ENCODE peak calls at places on chromosomes 5 and 9, in ten cellular contexts. Z, P, H, I, V, C, Y, G, A and U are unnamed samples.
A peak's percentile ranks its signal among the peaks of the same experiment; 100 is the strongest.

GRCh38 chr5:93925321-93925720 is 183.9 kb upstream of the POU5F2 start:
- DNase-seq in Z (no peak), Y (no peak), G (no peak), C (no peak), H (no peak), V (no peak), P (no peak), I (no peak), A (no peak), U (no peak)

GRCh38 chr5:144484124-144484897 is 313.6 kb downstream of the KCTD16 start:
- DNase-seq in A (no peak), I (no peak), V (no peak), C (peak; percentile 89), P (no peak), G (no peak), Z (peak; percentile 62), Y (no peak), H (no peak), U (no peak)

GRCh38 chr9:19162956-19163355 is 35.7 kb upstream of the PLIN2 start:
- DNase-seq in P (no peak), I (no peak), G (no peak), V (no peak), A (no peak), Z (no peak), Y (peak; percentile 61), H (peak; percentile 40), C (peak; percentile 72), U (no peak)

GRCh38 chr5:133164759-133165158 is 112.9 kb downstream of the HSPA4 start:
- DNase-seq in Y (no peak), Z (no peak), C (no peak), G (no peak), A (no peak), P (no peak), I (no peak), V (no peak), H (no peak), U (no peak)

GRCh38 chr5:75566710-75567309 is 44.4 kb upstream of the ANKDD1B start:
- DNase-seq in A (no peak), C (peak; percentile 96), I (peak; percentile 65), G (no peak), P (peak; percentile 21), Z (peak; percentile 82), V (peak; percentile 15), H (no peak), Y (no peak), U (no peak)

GRCh38 chr9:134585746-134586706 is 55.6 kb upstream of the COL5A1 start:
- DNase-seq in H (no peak), V (no peak), Z (peak; percentile 71), G (peak; percentile 33), Y (no peak), P (no peak), C (peak; percentile 94), A (no peak), I (peak; percentile 92), U (peak; percentile 44)

GRCh38 chr9:70435948-70436347 is 21.5 kb upstream of the KLF9 start:
- DNase-seq in H (no peak), I (no peak), G (no peak), C (peak; percentile 75), Y (no peak), Z (no peak), A (no peak), P (peak; percentile 45), V (no peak), U (no peak)

GRCh38 chr5:143495823-143496275 is 92.4 kb upstream of the NR3C1 start:
- DNase-seq in V (no peak), G (no peak), Z (no peak), H (no peak), P (peak; percentile 38), A (peak; percentile 40), Y (no peak), I (peak; percentile 13), C (peak; percentile 90), U (no peak)

GRCh38 chr5:109558364-109558763 is 131.4 kb upstream of the MAN2A1 start:
- DNase-seq in G (no peak), Y (no peak), P (no peak), V (no peak), H (no peak), Z (no peak), A (no peak), I (no peak), C (no peak), U (no peak)

GRCh38 chr9:77616191-77616590 is 31.9 kb downstream of the GNA14 start:
- DNase-seq in V (no peak), C (peak; percentile 10), A (no peak), G (no peak), H (no peak), Z (no peak), P (no peak), Y (no peak), I (no peak), U (no peak)

GRCh38 chr9:127548352-127548878 is 63.7 kb upstream of the STXBP1 start:
- DNase-seq in P (no peak), G (no peak), Y (no peak), Z (no peak), I (no peak), H (no peak), V (no peak), C (no peak), A (no peak), U (no peak)

GRCh38 chr9:127549771-127550170 is 62.3 kb upstream of the STXBP1 start:
- DNase-seq in V (no peak), Y (no peak), A (no peak), G (no peak), H (no peak), C (no peak), P (no peak), I (no peak), Z (no peak), U (no peak)

GRCh38 chr9:127550751-127551150 is 61.3 kb upstream of the STXBP1 start:
- DNase-seq in Z (no peak), I (no peak), P (no peak), G (no peak), H (no peak), Y (peak; percentile 62), V (no peak), A (no peak), C (no peak), U (no peak)

GRCh38 chr9:127550277-127550676 is 61.8 kb upstream of the STXBP1 start:
- DNase-seq in Z (no peak), Y (no peak), V (no peak), A (no peak), G (no peak), C (no peak), I (no peak), P (no peak), H (no peak), U (no peak)

DNA sequence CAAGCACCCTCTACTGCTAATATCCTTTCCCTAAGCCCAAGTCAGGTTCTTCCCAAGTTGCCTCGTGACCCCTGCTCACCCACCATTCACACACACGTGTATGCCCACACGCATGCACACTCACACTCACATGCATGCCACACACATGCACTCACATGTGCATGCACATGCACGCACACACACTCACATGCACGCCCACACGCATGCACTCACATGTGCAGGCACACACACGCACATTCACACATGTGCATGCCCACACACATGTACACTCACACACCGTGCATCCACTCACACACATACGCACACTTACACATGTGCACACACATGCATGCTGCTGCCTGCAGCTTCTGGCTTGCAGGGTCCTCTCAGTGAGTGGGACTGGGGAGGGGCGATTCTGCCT is 62.9 kb upstream of the STXBP1 start:
- DNase-seq in G (no peak), I (no peak), V (no peak), Z (no peak), P (no peak), Y (no peak), C (no peak), H (no peak), A (no peak), U (no peak)
- H3K4me1 ChIP-seq in G (no peaks in the 10 kb centered on the region), I (peaks cover 78% of the 10 kb centered on the region), V (no peaks in the 10 kb centered on the region), Z (peaks cover 3% of the 10 kb centered on the region), P (peaks cover 7% of the 10 kb centered on the region), Y (peaks cover 92% of the 10 kb centered on the region), C (peaks cover 43% of the 10 kb centered on the region), H (peaks cover 46% of the 10 kb centered on the region), A (peaks cover 60% of the 10 kb centered on the region), U (peaks cover 80% of the 10 kb centered on the region)

GRCh38 chr9:87713278-87713989 is 12.5 kb upstream of the CTSL start:
- DNase-seq in H (no peak), A (peak; percentile 73), Y (peak; percentile 87), C (peak; percentile 100), Z (peak; percentile 66), V (no peak), I (peak; percentile 89), P (peak; percentile 83), G (peak; percentile 85), U (peak; percentile 89)

GRCh38 chr9:87713990-87714335 is 12.0 kb upstream of the CTSL start:
- DNase-seq in C (no peak), V (no peak), Z (no peak), A (no peak), Y (no peak), G (no peak), H (no peak), I (no peak), P (no peak), U (no peak)

GRCh38 chr9:87714819-87715218 is 11.1 kb upstream of the CTSL start:
- DNase-seq in A (no peak), P (peak; percentile 20), Y (no peak), H (no peak), V (no peak), Z (no peak), G (peak; percentile 55), C (peak; percentile 89), I (peak; percentile 41), U (no peak)

GRCh38 chr9:87711857-87712800 is 13.8 kb upstream of the CTSL start:
- DNase-seq in H (no peak), I (peak; percentile 24), Y (no peak), Z (peak; percentile 90), A (no peak), G (no peak), C (peak; percentile 97), V (no peak), P (no peak), U (no peak)

GRCh38 chr9:87712801-87713277 is 13.1 kb upstream of the CTSL start:
- DNase-seq in G (no peak), A (no peak), H (no peak), V (no peak), Z (no peak), C (no peak), P (no peak), Y (no peak), I (no peak), U (no peak)
- H3K27ac ChIP-seq in G (no peak overlapping the region), A (no peak overlapping the region), H (peak overlapping the region; percentile 80), V (no peak overlapping the region), Z (no peak overlapping the region), C (peak overlapping the region; percentile 99), P (no peak overlapping the region), Y (no peak overlapping the region), I (peak overlapping the region; percentile 95), U (peak overlapping the region; percentile 72)

DNA sequence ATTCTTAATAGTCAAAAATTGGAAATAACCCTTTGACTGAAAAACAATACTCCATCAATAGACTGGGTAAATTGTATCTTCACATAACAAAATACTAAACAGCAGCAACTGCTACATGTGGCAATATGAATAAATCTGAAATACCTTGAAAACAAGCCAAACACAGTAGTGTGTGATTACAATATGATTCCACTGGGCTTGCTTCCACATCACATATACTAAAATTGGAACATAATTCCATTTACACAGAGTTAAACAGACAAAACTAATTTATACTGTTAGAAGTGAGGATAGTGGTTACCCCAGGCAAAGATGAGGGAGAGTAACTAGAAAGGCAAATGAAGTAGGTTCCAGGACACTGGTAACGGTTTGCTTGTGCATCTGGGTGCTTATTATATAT is 20.4 kb downstream of the FNIP1 start:
- DNase-seq in A (no peak), Z (no peak), C (peak; percentile 38), Y (no peak), G (no peak), I (no peak), H (no peak), V (no peak), P (no peak), U (no peak)
- H3K4me1 ChIP-seq in A (peaks cover 56% of the 10 kb centered on the region), Z (no peaks in the 10 kb centered on the region), C (peaks cover 23% of the 10 kb centered on the region), Y (peaks cover 21% of the 10 kb centered on the region), G (no peaks in the 10 kb centered on the region), I (peaks cover 42% of the 10 kb centered on the region), H (peaks cover 32% of the 10 kb centered on the region), V (no peaks in the 10 kb centered on the region), P (peaks cover 3% of the 10 kb centered on the region), U (peaks cover 21% of the 10 kb centered on the region)

GRCh38 chr5:174410716-174411512 is 313.5 kb upstream of the MSX2 start:
- DNase-seq in Y (no peak), V (no peak), Z (peak; percentile 32), G (no peak), H (no peak), A (no peak), P (no peak), I (peak; percentile 41), C (peak; percentile 1), U (no peak)
- H3K27ac ChIP-seq in Y (no peak overlapping the region), V (no peak overlapping the region), Z (no peak overlapping the region), G (no peak overlapping the region), H (no peak overlapping the region), A (no peak overlapping the region), P (no peak overlapping the region), I (peak overlapping the region; percentile 50), C (no peak overlapping the region), U (no peak overlapping the region)